ENCODE peak calls at places on chromosomes 3 and 15, in six cellular contexts. K is PC-9, B is MM.1S, D is SK-N-SH, T is GM23338, M is OCI-LY7. Z is an unnamed sample. For H3K9me2, the result is how much of the 10 kb centered on the place peaks cover.

GRCh38 chr3:149089395-149089794 is 3.1 kb upstream of the HLTF start:
- DNase-seq in M (peak), B (no peak), K (no peak), D (no peak), T (no peak), Z (no peak)

GRCh38 chr3:100844063-100844936 is 135.0 kb downstream of the TFG start:
- DNase-seq in D (no peak), M (no peak), K (no peak), T (no peak), B (no peak), Z (no peak)

GRCh38 chr15:79004336-79004735 is 59.5 kb upstream of the CTSH start:
- DNase-seq in D (no peak), K (peak), T (peak), M (peak), B (no peak), Z (peak)

GRCh38 chr3:71201939-71202338 is 381.6 kb downstream of the FOXP1 start:
- DNase-seq in M (no peak), B (no peak), D (no peak), T (peak), K (no peak), Z (peak)

GRCh38 chr3:172649987-172650386 is 60.9 kb downstream of the NCEH1 start:
- DNase-seq in M (no peak), T (no peak), B (no peak), K (no peak), D (no peak), Z (no peak)

GRCh38 chr3:54870423-54870822 is 57.4 kb downstream of the LRTM1 start:
- DNase-seq in B (no peak), D (peak), T (peak), K (peak), M (peak), Z (peak)

GRCh38 chr3:135503429-135504083 is 462.0 kb upstream of the PPP2R3A start:
- DNase-seq in B (peak), M (peak), T (peak), K (peak), D (peak), Z (peak)

GRCh38 chr15:90540768-90541167 is 11.0 kb downstream of the CRTC3 start:
- DNase-seq in D (peak), K (no peak), M (no peak), B (no peak), T (no peak), Z (no peak)

GRCh38 chr3:183309276-183309675 is 56.2 kb downstream of the B3GNT5 start:
- DNase-seq in K (no peak), D (no peak), B (peak), T (no peak), M (no peak), Z (no peak)

GRCh38 chr3:18586076-18586475 is 160.9 kb upstream of the SATB1 start:
- DNase-seq in D (no peak), M (no peak), K (no peak), B (no peak), T (no peak), Z (no peak)

GRCh38 chr15:79050341-79050740 is 40.2 kb downstream of the RASGRF1 start:
- DNase-seq in T (no peak), B (no peak), D (no peak), K (no peak), M (no peak), Z (no peak)

GRCh38 chr3:142723968-142724681 is at the start of gene TRPC1:
- DNase-seq in B (peak), K (peak), T (peak), D (peak), M (peak), Z (peak)

GRCh38 chr15:83983634-83984458 is 251.7 kb upstream of the GOLGA6L4 start:
- DNase-seq in T (peak), D (no peak), B (peak), M (peak), K (no peak), Z (no peak)

GRCh38 chr3:119779731-119780383 is 2.0 kb upstream of the NR1I2 start:
- DNase-seq in T (no peak), K (no peak), B (peak), D (no peak), M (no peak), Z (no peak)

GRCh38 chr15:38229700-38230099 is 22.9 kb upstream of the SPRED1 start:
- DNase-seq in T (no peak), M (no peak), D (no peak), B (no peak), K (no peak), Z (peak)
- H3K9me2 ChIP-seq in T (under half), M (under half), D (under half), B (under half), K (under half), Z (under half)

GRCh38 chr3:131306242-131306641 is 75.3 kb upstream of the NUDT16 start:
- DNase-seq in D (no peak), K (no peak), B (no peak), T (no peak), M (no peak), Z (no peak)
- H3K9me2 ChIP-seq in D (under half), K (under half), B (under half), T (under half), M (under half), Z (under half)

GRCh38 chr15:33840615-33841014 is 127.7 kb upstream of the CHRM5 start:
- DNase-seq in D (no peak), K (no peak), T (no peak), M (no peak), B (no peak), Z (no peak)

GRCh38 chr15:33834892-33835730 is 133.2 kb upstream of the CHRM5 start:
- DNase-seq in B (no peak), K (no peak), D (no peak), M (no peak), T (peak), Z (peak)

GRCh38 chr15:33844186-33844585 is 124.1 kb upstream of the CHRM5 start:
- DNase-seq in K (no peak), M (no peak), T (peak), B (no peak), D (no peak), Z (no peak)

GRCh38 chr15:33837294-33837693 is 131.0 kb upstream of the CHRM5 start:
- DNase-seq in D (no peak), B (no peak), M (no peak), T (no peak), K (no peak), Z (no peak)

DNA sequence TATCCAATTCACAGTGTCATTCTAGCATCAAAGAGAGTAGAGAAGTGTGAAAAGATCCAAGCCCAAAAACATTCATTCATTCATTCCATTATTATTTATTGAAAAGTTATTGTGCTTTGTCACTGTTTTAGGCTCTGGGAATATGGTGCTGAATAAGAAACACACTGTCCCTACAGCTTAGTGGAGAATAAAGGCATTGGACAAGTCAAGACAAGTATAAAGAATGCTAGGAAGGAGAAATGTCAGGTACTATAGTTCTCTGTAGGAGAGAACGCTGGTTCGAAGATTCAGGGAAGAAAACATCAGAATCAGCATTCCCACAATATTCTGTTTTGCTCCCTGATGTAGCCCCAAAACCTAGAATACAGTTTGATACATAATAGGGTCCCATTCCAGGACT is 128.8 kb upstream of the CHRM5 start:
- DNase-seq in D (no peak), T (no peak), B (no peak), M (no peak), K (no peak), Z (no peak)
- H3K9me2 ChIP-seq in D (under half), T (under half), B (under half), M (under half), K (under half), Z (under half)

GRCh38 chr3:168457973-168458539 is 362.3 kb upstream of the GOLIM4 start:
- DNase-seq in D (no peak), M (no peak), T (no peak), B (no peak), K (no peak), Z (no peak)
- H3K9me2 ChIP-seq in D (under half), M (under half), T (under half), B (under half), K (under half), Z (under half)

GRCh38 chr3:194787650-194788049 is 102.0 kb downstream of the FAM43A start:
- DNase-seq in T (no peak), K (no peak), D (no peak), M (no peak), B (no peak), Z (no peak)
- H3K9me2 ChIP-seq in T (under half), K (under half), D (under half), M (under half), B (under half), Z (under half)

GRCh38 chr15:101171954-101172353 is 79.9 kb downstream of the CHSY1 start:
- DNase-seq in D (peak), M (no peak), B (no peak), K (no peak), T (no peak), Z (no peak)

GRCh38 chr15:101172421-101173097 is 79.3 kb downstream of the CHSY1 start:
- DNase-seq in B (no peak), M (no peak), K (no peak), T (no peak), D (peak), Z (no peak)

GRCh38 chr15:101169457-101170071 is 82.3 kb downstream of the CHSY1 start:
- DNase-seq in T (no peak), K (no peak), B (no peak), D (no peak), M (no peak), Z (peak)

GRCh38 chr15:101168898-101169297 is 83.0 kb downstream of the CHSY1 start:
- DNase-seq in B (no peak), T (no peak), M (no peak), K (no peak), D (no peak), Z (no peak)

GRCh38 chr15:101170568-101171350 is 81.1 kb downstream of the CHSY1 start:
- DNase-seq in D (no peak), M (no peak), B (no peak), T (no peak), K (no peak), Z (peak)
- H3K9me2 ChIP-seq in D (under half), M (under half), B (under half), T (under half), K (under half), Z (under half)

Z was measured in GM23248.